ENCODE peak calls at places on chromosome 20, in eight cellular contexts. H is left ventricle myocardium inferior; A is CD8-positive, alpha-beta T cell; D is HepG2; O is hepatocyte; Q is fibroblast of lung; N is tibial artery; Y is lower lobe of right lung. K is an unnamed sample.

GRCh38 chr20:34968020-34968775 is 12.5 kb downstream of the MYH7B start:
- DNase-seq in H (no peak), N (no peak), O (no peak), Y (no peak), A (no peak), D (no peak), Q (no peak), K (no peak)

GRCh38 chr20:64131406-64131805 is 24.0 kb upstream of the NPBWR2 start:
- DNase-seq in O (no peak), N (no peak), Q (no peak), H (no peak), A (no peak), D (peak; percentile 60), Y (peak; percentile 3), K (no peak)

GRCh38 chr20:50172347-50173013 is 18.1 kb upstream of the CEBPB start:
- DNase-seq in D (peak; percentile 97), H (peak; percentile 92), Q (peak; percentile 66), O (peak; percentile 91), A (no peak), N (peak; percentile 88), Y (peak; percentile 92), K (no peak)

GRCh38 chr20:3218307-3218988 is 9.2 kb downstream of the ITPA start:
- DNase-seq in H (peak; percentile 61), O (peak; percentile 67), Q (no peak), D (peak; percentile 75), Y (peak; percentile 82), A (peak; percentile 70), N (no peak), K (peak; percentile 54)

GRCh38 chr20:33231237-33231636 is 4.6 kb upstream of the BPIFA1 start:
- DNase-seq in N (no peak), O (no peak), A (no peak), H (no peak), Q (no peak), D (no peak), Y (no peak), K (no peak)

GRCh38 chr20:668638-669037 is 7.0 kb downstream of the SCRT2 start:
- DNase-seq in D (no peak), Y (no peak), O (no peak), H (no peak), A (no peak), Q (no peak), N (no peak), K (no peak)

GRCh38 chr20:31841928-31842327 is 3.5 kb downstream of the FOXS1 start:
- DNase-seq in N (peak; percentile 54), D (peak; percentile 38), O (peak; percentile 55), Y (no peak), A (no peak), H (no peak), Q (peak; percentile 87), K (no peak)

GRCh38 chr20:40690836-40691565 is 2.0 kb upstream of the MAFB start:
- DNase-seq in Q (no peak), H (no peak), O (no peak), D (no peak), N (no peak), A (no peak), Y (no peak), K (no peak)

GRCh38 chr20:44621325-44621724 is 30.2 kb downstream of the ADA start:
- DNase-seq in Y (no peak), A (no peak), H (no peak), O (no peak), N (no peak), D (no peak), Q (no peak), K (no peak)

GRCh38 chr20:20010639-20011500 is 6.3 kb upstream of the NAA20 start:
- DNase-seq in N (no peak), Y (no peak), O (peak; percentile 61), Q (peak; percentile 61), H (no peak), D (peak; percentile 91), A (no peak), K (no peak)

GRCh38 chr20:31857861-31858835 is 12.2 kb downstream of the DUSP15 start:
- DNase-seq in Y (no peak), A (no peak), D (no peak), Q (no peak), H (no peak), O (no peak), N (no peak), K (no peak)

GRCh38 chr20:35463455-35464300 is 8.3 kb downstream of the CEP250 start:
- DNase-seq in H (no peak), D (peak; percentile 84), Q (peak; percentile 58), N (peak; percentile 33), Y (no peak), O (peak; percentile 84), A (peak; percentile 46), K (peak; percentile 58)

GRCh38 chr20:53872081-53872541 is 198.3 kb downstream of the BCAS1 start:
- DNase-seq in Y (no peak), Q (peak; percentile 32), A (no peak), H (no peak), O (no peak), D (no peak), N (no peak), K (peak; percentile 46)

GRCh38 chr20:53215166-53215565 is 243.0 kb downstream of the TSHZ2 start:
- DNase-seq in Q (no peak), A (no peak), N (no peak), O (no peak), D (no peak), H (no peak), Y (no peak), K (no peak)

GRCh38 chr20:21353236-21353635 is 44.1 kb downstream of the NKX2-4 start:
- DNase-seq in Y (no peak), O (no peak), D (no peak), H (no peak), A (no peak), N (no peak), Q (peak; percentile 76), K (no peak)

GRCh38 chr20:52461602-52462001 is 270.0 kb upstream of the ZFP64 start:
- DNase-seq in A (no peak), Y (no peak), O (no peak), H (no peak), D (no peak), Q (no peak), N (no peak), K (no peak)

DNA sequence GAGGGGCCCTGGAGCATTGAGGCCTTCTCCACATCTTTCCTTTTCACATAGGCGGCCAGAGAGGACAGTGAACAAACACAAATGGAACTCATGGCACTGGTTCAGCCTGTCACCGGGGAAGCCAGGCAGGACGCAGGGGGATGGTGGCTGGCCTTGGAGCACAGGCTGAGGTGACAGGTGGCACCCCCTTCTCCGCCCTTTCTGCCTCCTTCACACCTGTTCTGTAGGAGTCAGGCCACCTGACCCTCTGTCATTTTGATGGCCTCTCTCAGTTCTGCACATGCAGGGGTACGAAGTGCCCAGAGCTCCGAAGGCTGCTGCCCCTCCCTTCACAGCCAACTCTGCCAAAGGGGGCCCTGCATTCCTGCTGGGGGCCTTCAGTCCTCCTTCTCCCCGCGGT is 60.8 kb downstream of the CD40 start:
- DNase-seq in O (no peak), D (no peak), A (no peak), Y (no peak), H (no peak), N (no peak), Q (no peak), K (no peak)
- H3K4me1 ChIP-seq in O (no peaks in the 10 kb centered on the region), D (no peaks in the 10 kb centered on the region), A (no peaks in the 10 kb centered on the region), Y (no peaks in the 10 kb centered on the region), H (peaks cover 4% of the 10 kb centered on the region), N (peaks cover 7% of the 10 kb centered on the region), Q (no peaks in the 10 kb centered on the region), K (no peaks in the 10 kb centered on the region)

GRCh38 chr20:10920396-10920795 is 246.6 kb upstream of the JAG1 start:
- DNase-seq in N (no peak), Y (no peak), O (no peak), D (no peak), A (no peak), Q (no peak), H (no peak), K (no peak)
- H3K4me3 ChIP-seq in N (no peak overlapping the region), Y (no peak overlapping the region), O (no peak overlapping the region), D (no peak overlapping the region), A (no peak overlapping the region), Q (no peak overlapping the region), H (no peak overlapping the region), K (no peak overlapping the region)

DNA sequence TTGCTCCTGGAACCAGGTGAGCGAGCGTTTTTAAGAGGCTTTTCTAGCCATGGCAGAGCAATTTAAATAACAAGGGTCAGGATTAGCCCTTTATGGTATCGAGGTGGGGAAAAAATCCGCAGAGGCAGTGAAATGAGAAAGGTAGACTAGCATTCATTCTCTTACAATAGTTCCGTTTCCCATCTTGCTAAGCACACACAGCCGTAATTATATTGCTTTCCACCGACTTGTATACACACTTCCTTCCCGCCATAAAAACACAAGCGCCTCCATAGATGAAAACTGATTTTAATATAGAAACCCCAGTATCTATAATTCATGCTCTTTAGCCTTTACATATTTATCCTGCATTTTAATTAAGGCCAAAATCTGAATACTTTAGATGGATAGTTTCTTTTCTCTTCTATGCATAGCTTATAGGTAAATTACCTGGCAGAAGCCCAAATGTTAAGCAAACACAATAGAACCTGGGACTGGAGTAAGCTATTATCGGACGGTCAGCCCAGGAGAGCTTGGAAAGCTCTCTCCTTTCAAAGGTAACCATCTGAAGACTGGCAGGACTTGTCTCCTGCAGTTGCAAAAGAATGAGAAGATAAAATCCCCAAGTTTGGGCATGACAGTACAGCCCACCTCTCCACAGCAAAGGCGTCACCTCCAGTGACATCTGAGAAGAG is 90.9 kb upstream of the MC3R start:
- DNase-seq in Q (no peak), D (no peak), N (no peak), Y (no peak), O (no peak), A (no peak), H (no peak), K (no peak)
- H3K9me3 ChIP-seq in Q (no peaks in the 10 kb centered on the region), D (peaks cover 17% of the 10 kb centered on the region), N (no peaks in the 10 kb centered on the region), Y (no peaks in the 10 kb centered on the region), O (no peaks in the 10 kb centered on the region), A (no peaks in the 10 kb centered on the region), H (no peaks in the 10 kb centered on the region), K (no peaks in the 10 kb centered on the region)

GRCh38 chr20:46081074-46081473 is 8.7 kb downstream of the NCOA5 start:
- DNase-seq in N (no peak), Q (no peak), O (no peak), Y (no peak), D (no peak), H (no peak), A (no peak), K (no peak)

GRCh38 chr20:46083531-46084061 is 6.2 kb downstream of the NCOA5 start:
- DNase-seq in A (no peak), Q (no peak), H (no peak), D (no peak), N (no peak), O (no peak), Y (no peak), K (no peak)

GRCh38 chr20:46087161-46087560 is 2.6 kb downstream of the NCOA5 start:
- DNase-seq in H (no peak), N (no peak), O (no peak), D (peak; percentile 21), Q (peak; percentile 5), A (no peak), Y (no peak), K (no peak)

GRCh38 chr20:46084805-46085792 is 4.7 kb downstream of the NCOA5 start:
- DNase-seq in Q (peak; percentile 21), Y (no peak), D (peak; percentile 73), H (no peak), O (peak; percentile 34), N (no peak), A (no peak), K (no peak)

DNA sequence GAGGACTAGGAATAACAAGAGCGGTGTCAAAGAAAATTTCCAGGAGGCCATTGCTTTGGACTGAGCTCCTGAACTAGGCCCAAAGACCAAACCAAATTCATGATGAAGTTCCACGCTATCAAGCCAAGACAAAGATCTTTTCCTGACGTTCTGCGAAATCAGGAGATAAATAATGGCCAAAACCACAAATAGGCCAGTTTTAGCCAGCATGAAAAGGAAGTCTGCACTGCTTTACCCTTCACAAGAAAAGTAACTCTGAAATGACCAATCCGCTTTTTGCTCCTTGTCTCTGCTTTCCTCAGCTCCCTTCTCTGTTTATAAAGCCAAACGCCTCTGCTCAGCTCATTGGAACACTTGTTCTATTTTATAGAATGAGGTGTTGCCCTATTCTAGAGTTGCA is 6.7 kb downstream of the NCOA5 start:
- DNase-seq in D (no peak), O (no peak), Y (no peak), N (no peak), A (no peak), Q (peak; percentile 51), H (no peak), K (no peak)
- H3K4me1 ChIP-seq in D (peaks cover 41% of the 10 kb centered on the region), O (peaks cover 40% of the 10 kb centered on the region), Y (peaks cover 75% of the 10 kb centered on the region), N (peaks cover 84% of the 10 kb centered on the region), A (peaks cover 48% of the 10 kb centered on the region), Q (peaks cover 5% of the 10 kb centered on the region), H (peaks cover 89% of the 10 kb centered on the region), K (peaks cover 53% of the 10 kb centered on the region)